ENCODE peak calls at places on chromosomes 2 and 18, in six cellular contexts. U is heart left ventricle, O is GM13976, J is RWPE1, L is IMR-90, G is heart right ventricle. P is an unnamed sample.
A peak's percentile ranks its signal among the peaks of the same experiment; 100 is the strongest.

GRCh38 chr2:164523026-164523425 is 98.3 kb downstream of the GRB14 start:
- DNase-seq in O (no peak), J (no peak), G (no peak), L (no peak), U (no peak), P (no peak)

GRCh38 chr2:25524507-25524906 is 148.9 kb downstream of the DTNB start:
- DNase-seq in J (no peak), U (no peak), O (peak; percentile 38), L (no peak), G (no peak), P (no peak)

GRCh38 chr2:232875256-232876070 is 5.4 kb downstream of the SNORC start:
- DNase-seq in U (no peak), J (no peak), G (no peak), L (no peak), O (no peak), P (no peak)

GRCh38 chr2:101741775-101742520 is 44.4 kb downstream of the MAP4K4 start:
- DNase-seq in O (no peak), G (no peak), L (no peak), U (no peak), J (peak; percentile 54), P (no peak)

GRCh38 chr2:157329524-157329923 is 3.9 kb upstream of the ERMN start:
- DNase-seq in L (no peak), O (no peak), G (no peak), J (peak; percentile 19), U (no peak), P (no peak)

GRCh38 chr2:144099746-144100438 is 420.0 kb downstream of the ZEB2 start:
- DNase-seq in O (peak; percentile 20), G (no peak), L (peak; percentile 98), U (no peak), J (peak; percentile 84), P (no peak)

GRCh38 chr2:56177420-56178220 is 6.2 kb upstream of the CCDC85A start:
- DNase-seq in O (no peak), G (no peak), L (no peak), U (no peak), J (no peak), P (no peak)

GRCh38 chr2:171754254-171754939 is 67.1 kb downstream of the DYNC1I2 start:
- DNase-seq in J (no peak), U (no peak), L (peak; percentile 19), O (no peak), G (no peak), P (no peak)

GRCh38 chr2:231951452-231951851 is 10.1 kb upstream of the DIS3L2 start:
- DNase-seq in G (no peak), L (no peak), J (no peak), U (no peak), O (no peak), P (no peak)

GRCh38 chr18:13570216-13570615 is 156.1 kb downstream of the FAM210A start:
- DNase-seq in G (no peak), U (no peak), O (no peak), L (no peak), J (no peak), P (no peak)

GRCh38 chr2:74415762-74416395 is 5.5 kb downstream of the C2orf81 start:
- DNase-seq in O (no peak), L (no peak), U (no peak), J (no peak), G (no peak), P (no peak)

GRCh38 chr2:120134263-120134662 is 88.9 kb downstream of the TMEM185B start:
- DNase-seq in O (no peak), J (peak; percentile 51), L (peak; percentile 99), U (no peak), G (no peak), P (no peak)

GRCh38 chr2:184339966-184340365 is 258.4 kb upstream of the ZNF804A start:
- DNase-seq in O (no peak), L (no peak), J (no peak), G (no peak), U (no peak), P (no peak)

GRCh38 chr18:56632070-56633022 is 6.0 kb downstream of the TXNL1 start:
- DNase-seq in O (no peak), G (no peak), L (no peak), J (no peak), U (no peak), P (no peak)

GRCh38 chr2:230849633-230850357 is 14.9 kb upstream of the ITM2C start:
- DNase-seq in L (no peak), J (peak; percentile 54), G (no peak), O (peak; percentile 85), U (no peak), P (no peak)

GRCh38 chr2:158464426-158465281 is 7.9 kb downstream of the PKP4 start:
- DNase-seq in L (peak; percentile 16), J (no peak), U (no peak), O (peak; percentile 33), G (no peak), P (no peak)

GRCh38 chr2:176732780-176733179 is 463.5 kb downstream of the MTX2 start:
- DNase-seq in G (no peak), J (no peak), O (no peak), U (no peak), L (no peak), P (no peak)

GRCh38 chr2:70922591-70923234 is 13.0 kb upstream of the ATP6V1B1 start:
- DNase-seq in J (no peak), G (no peak), L (no peak), U (no peak), O (no peak), P (no peak)

GRCh38 chr2:45782968-45783367 is 131.5 kb downstream of the PRKCE start:
- DNase-seq in U (no peak), L (no peak), J (no peak), G (no peak), O (no peak), P (no peak)

GRCh38 chr2:233711312-233712008 is 1.2 kb upstream of the UGT1A5 start:
- DNase-seq in L (peak; percentile 73), G (peak; percentile 72), U (peak; percentile 61), J (peak; percentile 73), O (peak; percentile 64), P (peak; percentile 78)

GRCh38 chr2:240132651-240132980 is 3.5 kb downstream of the COPS9 start:
- DNase-seq in G (no peak), O (no peak), J (no peak), L (no peak), U (no peak), P (no peak)

GRCh38 chr2:234732404-234733092 is 219.3 kb upstream of the SH3BP4 start:
- DNase-seq in O (no peak), U (no peak), L (no peak), J (no peak), G (no peak), P (no peak)

GRCh38 chr18:58119819-58120218 is 75.8 kb downstream of the NEDD4L start:
- DNase-seq in J (no peak), O (no peak), L (no peak), G (no peak), U (no peak), P (no peak)

GRCh38 chr2:174702541-174702940 is 61.7 kb downstream of the CHRNA1 start:
- DNase-seq in U (no peak), J (no peak), O (no peak), L (no peak), G (no peak), P (no peak)

GRCh38 chr18:5091741-5092140 is 105.3 kb downstream of the AKAIN1 start:
- DNase-seq in O (no peak), J (no peak), U (no peak), L (no peak), G (no peak), P (no peak)

GRCh38 chr2:232839680-232840079 is 30.4 kb upstream of the SNORC start:
- DNase-seq in O (no peak), U (peak; percentile 46), G (peak; percentile 13), L (no peak), J (no peak), P (no peak)

GRCh38 chr2:61543062-61543461 is 4.9 kb upstream of the XPO1 start:
- DNase-seq in U (no peak), J (no peak), O (no peak), L (no peak), G (no peak), P (no peak)
- TF ChIP-seq CTCF in U (no peak), J (no peak), O (no peak), L (no peak), G (no peak), P (no peak)

GRCh38 chr2:216661639-216662375 is 28.6 kb downstream of the IGFBP2 start:
- DNase-seq in J (no peak), G (no peak), L (no peak), O (peak; percentile 52), U (no peak), P (no peak)
- TF ChIP-seq CTCF in J (no peak), G (peak; percentile 37), L (peak; percentile 27), O (no peak), U (no peak), P (no peak)

GRCh38 chr18:77067315-77068061 is 65.1 kb downstream of the MBP start:
- DNase-seq in J (peak; percentile 63), G (peak; percentile 58), L (peak; percentile 96), O (no peak), U (peak; percentile 77), P (no peak)
- TF ChIP-seq CTCF in J (no peak), G (no peak), L (peak; percentile 1), O (peak; percentile 17), U (no peak), P (no peak)

GRCh38 chr18:74569401-74569800 is 28.3 kb upstream of the ZNF407 start:
- DNase-seq in O (no peak), J (no peak), U (no peak), L (no peak), G (no peak), P (no peak)
- TF ChIP-seq CTCF in O (no peak), J (no peak), U (no peak), L (no peak), G (no peak), P (no peak)

DNA sequence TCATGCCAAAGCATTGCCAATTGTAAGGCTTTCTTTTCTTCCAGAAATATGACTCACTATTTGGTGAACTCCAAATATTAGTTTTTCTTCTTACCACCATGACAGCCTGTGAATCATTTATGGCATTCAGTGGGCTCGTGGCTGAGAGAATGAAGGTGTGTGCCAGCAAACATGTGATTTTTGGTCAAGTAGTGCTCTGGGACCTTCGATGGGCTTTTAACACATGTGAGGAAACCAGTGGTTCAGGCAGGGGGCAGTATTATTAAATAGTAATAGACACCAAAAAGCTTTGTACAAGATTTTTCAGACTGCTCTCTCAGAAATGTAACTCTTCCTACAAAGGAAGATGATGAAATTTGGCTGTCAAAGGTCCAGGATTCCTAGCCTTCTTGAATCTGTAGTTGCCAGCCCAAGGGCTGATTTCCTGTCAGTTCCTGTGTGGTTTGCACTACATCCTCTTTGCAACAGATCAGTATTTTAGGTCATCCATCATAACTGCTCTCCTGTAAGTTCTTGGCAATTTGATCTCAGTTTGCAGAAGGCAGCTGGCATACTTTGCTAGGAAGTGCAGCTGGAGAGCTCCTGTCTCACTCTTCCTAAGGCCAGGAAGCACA is 64.3 kb downstream of the BABAM2 start:
- DNase-seq in O (no peak), L (peak; percentile 97), G (no peak), U (peak; percentile 55), J (peak; percentile 69), P (no peak)
- TF ChIP-seq CTCF in O (no peak), L (peak; percentile 46), G (peak; percentile 48), U (no peak), J (peak; percentile 50), P (no peak)

P was measured in mesothelial cell of epicardium.